ENCODE peak calls at places on chromosomes 12 and 14, in four cellular contexts. One of them, this sample, is unnamed.
A peak's percentile ranks its signal among the peaks of the same experiment; 100 is the strongest.

GRCh38 chr14:102778616-102779351 is 1.5 kb downstream of the TRAF3 start:
- DNase-seq in lung: no peak
- DNase-seq in right lobe of liver: no peak
- DNase-seq in cardiac muscle cell: no peak
- DNase-seq in this sample: no peak

GRCh38 chr12:2335109-2335508 is 282.3 kb downstream of the CACNA1C start:
- DNase-seq in cardiac muscle cell: no peak
- DNase-seq in right lobe of liver: no peak
- DNase-seq in lung: no peak
- DNase-seq in this sample: no peak

GRCh38 chr12:14281539-14281938 is 83.9 kb upstream of the ATF7IP start:
- DNase-seq in lung: no peak
- DNase-seq in right lobe of liver: no peak
- DNase-seq in cardiac muscle cell: no peak
- DNase-seq in this sample: no peak

GRCh38 chr14:78005325-78005724 is 164.8 kb upstream of the NRXN3 start:
- DNase-seq in cardiac muscle cell: peak; percentile 58
- DNase-seq in right lobe of liver: no peak
- DNase-seq in lung: no peak
- DNase-seq in this sample: no peak

GRCh38 chr12:4025420-4026358 is 152.5 kb upstream of the PARP11 start:
- DNase-seq in cardiac muscle cell: no peak
- DNase-seq in right lobe of liver: peak; percentile 31
- DNase-seq in lung: no peak
- DNase-seq in this sample: no peak

GRCh38 chr12:79848321-79848720 is 86.6 kb downstream of the PPP1R12A start:
- DNase-seq in right lobe of liver: no peak
- DNase-seq in cardiac muscle cell: peak; percentile 50
- DNase-seq in lung: no peak
- DNase-seq in this sample: no peak

GRCh38 chr12:6917491-6918231 is 3.3 kb downstream of the ENO2 start:
- DNase-seq in lung: no peak
- DNase-seq in cardiac muscle cell: peak; percentile 62
- DNase-seq in right lobe of liver: no peak
- DNase-seq in this sample: peak; percentile 39

GRCh38 chr12:807041-807717 is 54.8 kb downstream of the WNK1 start:
- DNase-seq in cardiac muscle cell: no peak
- DNase-seq in right lobe of liver: no peak
- DNase-seq in lung: no peak
- DNase-seq in this sample: no peak

GRCh38 chr12:4579305-4580097 is 17.5 kb downstream of the DYRK4 start:
- DNase-seq in right lobe of liver: no peak
- DNase-seq in lung: no peak
- DNase-seq in cardiac muscle cell: peak; percentile 22
- DNase-seq in this sample: no peak

GRCh38 chr12:113862570-113863454 is 103.3 kb downstream of the RBM19 start:
- DNase-seq in lung: no peak
- DNase-seq in cardiac muscle cell: peak; percentile 88
- DNase-seq in right lobe of liver: no peak
- DNase-seq in this sample: no peak

GRCh38 chr14:59377485-59377884 is 87.7 kb downstream of the GPR135 start:
- DNase-seq in cardiac muscle cell: peak; percentile 42
- DNase-seq in lung: no peak
- DNase-seq in right lobe of liver: no peak
- DNase-seq in this sample: no peak

GRCh38 chr12:2250797-2251196 is 198.0 kb downstream of the CACNA1C start:
- DNase-seq in right lobe of liver: no peak
- DNase-seq in cardiac muscle cell: no peak
- DNase-seq in lung: no peak
- DNase-seq in this sample: no peak

GRCh38 chr14:22822017-22822618 is 6.9 kb upstream of the SLC7A7 start:
- DNase-seq in right lobe of liver: no peak
- DNase-seq in cardiac muscle cell: no peak
- DNase-seq in lung: no peak
- DNase-seq in this sample: peak; percentile 32

GRCh38 chr12:57609781-57610552 is 1.3 kb upstream of the ARHGEF25 start:
- DNase-seq in cardiac muscle cell: no peak
- DNase-seq in right lobe of liver: no peak
- DNase-seq in lung: no peak
- DNase-seq in this sample: no peak

GRCh38 chr12:131049002-131049401 is 95.3 kb downstream of the ADGRD1 start:
- DNase-seq in lung: no peak
- DNase-seq in right lobe of liver: no peak
- DNase-seq in cardiac muscle cell: no peak
- DNase-seq in this sample: no peak

GRCh38 chr14:67694791-67695393 is 672 bp downstream of the RDH11 start:
- DNase-seq in cardiac muscle cell: peak; percentile 87
- DNase-seq in lung: peak; percentile 70
- DNase-seq in right lobe of liver: peak; percentile 89
- DNase-seq in this sample: peak; percentile 82

GRCh38 chr14:23443881-23444280 is 8.4 kb upstream of the MYH7 start:
- DNase-seq in right lobe of liver: no peak
- DNase-seq in lung: no peak
- DNase-seq in cardiac muscle cell: no peak
- DNase-seq in this sample: no peak

GRCh38 chr14:96538663-96539317 is 36.6 kb downstream of the PAPOLA start:
- DNase-seq in right lobe of liver: no peak
- DNase-seq in lung: no peak
- DNase-seq in cardiac muscle cell: no peak
- DNase-seq in this sample: no peak

GRCh38 chr12:82838827-82839226 is 152.1 kb downstream of the TMTC2 start:
- DNase-seq in right lobe of liver: no peak
- DNase-seq in lung: no peak
- DNase-seq in cardiac muscle cell: no peak
- DNase-seq in this sample: no peak

GRCh38 chr12:53696655-53697321 is 20.9 kb upstream of the ATP5MC2 start:
- DNase-seq in cardiac muscle cell: no peak
- DNase-seq in lung: no peak
- DNase-seq in right lobe of liver: no peak
- DNase-seq in this sample: no peak

GRCh38 chr12:119457251-119457650 is 122.7 kb downstream of the CCDC60 start:
- DNase-seq in right lobe of liver: no peak
- DNase-seq in cardiac muscle cell: no peak
- DNase-seq in lung: no peak
- DNase-seq in this sample: no peak

GRCh38 chr12:85280138-85280983 is at the start of gene ALX1:
- DNase-seq in cardiac muscle cell: peak; percentile 17
- DNase-seq in right lobe of liver: peak; percentile 20
- DNase-seq in lung: no peak
- DNase-seq in this sample: peak; percentile 66

GRCh38 chr12:54684636-54685630 is 36.8 kb upstream of the DCD start:
- DNase-seq in lung: no peak
- DNase-seq in cardiac muscle cell: no peak
- DNase-seq in right lobe of liver: peak; percentile 52
- DNase-seq in this sample: peak; percentile 30

DNA sequence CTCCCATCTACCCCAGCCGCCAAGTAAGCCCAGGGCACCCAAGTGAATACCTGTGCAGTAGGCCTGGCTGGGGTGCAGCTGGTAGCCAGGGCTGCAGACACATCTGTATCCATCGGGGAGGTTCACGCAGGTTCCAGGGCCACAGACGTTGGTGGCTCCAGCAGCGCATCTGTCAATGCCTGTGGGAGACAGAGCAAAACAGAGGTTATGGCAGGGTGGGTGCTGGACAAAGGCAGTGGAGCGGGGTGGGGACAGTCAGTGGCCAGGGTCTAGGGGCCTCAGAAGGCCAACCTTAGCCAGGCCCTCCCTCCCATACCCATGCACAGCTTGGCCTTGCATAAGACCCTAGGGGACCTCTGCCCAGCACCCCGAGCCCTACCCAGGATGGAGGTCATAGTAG is 29.2 kb downstream of the ISCA2 start:
- DNase-seq in lung: no peak
- DNase-seq in right lobe of liver: no peak
- DNase-seq in cardiac muscle cell: no peak
- DNase-seq in this sample: no peak
- H3K27ac ChIP-seq in lung: no peak overlapping the region
- H3K27ac ChIP-seq in right lobe of liver: no peak overlapping the region
- H3K27ac ChIP-seq in cardiac muscle cell: no peak overlapping the region
- H3K27ac ChIP-seq in this sample: no peak overlapping the region

GRCh38 chr12:51847830-51848727 is at the start of gene FIGNL2:
- DNase-seq in lung: no peak
- DNase-seq in cardiac muscle cell: peak; percentile 27
- DNase-seq in right lobe of liver: peak; percentile 73
- DNase-seq in this sample: no peak
- H3K27me3 ChIP-seq in lung: no peaks in the 10 kb centered on the region
- H3K27me3 ChIP-seq in cardiac muscle cell: no peaks in the 10 kb centered on the region
- H3K27me3 ChIP-seq in right lobe of liver: peaks cover 10% of the 10 kb centered on the region
- H3K27me3 ChIP-seq in this sample: peaks cover 16% of the 10 kb centered on the region

GRCh38 chr12:124852911-124853441 is 10.7 kb downstream of the SCARB1 start:
- DNase-seq in right lobe of liver: no peak
- DNase-seq in lung: no peak
- DNase-seq in cardiac muscle cell: no peak
- DNase-seq in this sample: no peak

GRCh38 chr12:124849382-124849781 is 14.3 kb downstream of the SCARB1 start:
- DNase-seq in right lobe of liver: no peak
- DNase-seq in lung: no peak
- DNase-seq in cardiac muscle cell: no peak
- DNase-seq in this sample: no peak

GRCh38 chr12:124848621-124849380 is 14.9 kb downstream of the SCARB1 start:
- DNase-seq in lung: no peak
- DNase-seq in cardiac muscle cell: no peak
- DNase-seq in right lobe of liver: no peak
- DNase-seq in this sample: no peak

GRCh38 chr12:124852329-124852831 is 11.3 kb downstream of the SCARB1 start:
- DNase-seq in cardiac muscle cell: peak; percentile 61
- DNase-seq in right lobe of liver: peak; percentile 85
- DNase-seq in lung: peak; percentile 59
- DNase-seq in this sample: no peak

GRCh38 chr12:124851344-124851743 is 12.3 kb downstream of the SCARB1 start:
- DNase-seq in lung: no peak
- DNase-seq in right lobe of liver: no peak
- DNase-seq in cardiac muscle cell: no peak
- DNase-seq in this sample: no peak
- H3K27ac ChIP-seq in lung: no peak overlapping the region
- H3K27ac ChIP-seq in right lobe of liver: peak overlapping the region; percentile 81
- H3K27ac ChIP-seq in cardiac muscle cell: no peak overlapping the region
- H3K27ac ChIP-seq in this sample: no peak overlapping the region

DNA sequence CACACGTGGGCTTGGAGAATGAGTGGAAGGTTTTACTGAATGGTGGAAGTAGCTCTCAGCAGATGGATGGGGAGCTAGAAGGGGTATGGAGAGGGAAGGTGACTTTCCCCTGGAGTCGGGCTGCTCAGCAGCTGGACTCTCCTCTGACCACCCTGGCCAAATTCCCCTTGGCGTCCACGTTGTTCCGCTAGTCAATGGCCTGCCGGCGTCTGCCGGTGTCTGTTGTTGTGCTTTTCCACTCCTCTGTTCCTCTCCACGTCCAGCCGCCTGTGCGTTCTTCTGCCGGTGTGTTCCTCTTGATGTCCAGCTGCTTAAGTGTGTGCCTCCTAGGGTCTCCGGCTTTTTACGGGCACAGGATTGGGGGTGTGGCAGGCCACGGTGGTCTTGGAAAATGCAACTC is 203.5 kb downstream of the MYRFL start:
- DNase-seq in lung: no peak
- DNase-seq in right lobe of liver: no peak
- DNase-seq in cardiac muscle cell: no peak
- DNase-seq in this sample: no peak
- H3K27me3 ChIP-seq in lung: no peaks in the 10 kb centered on the region
- H3K27me3 ChIP-seq in right lobe of liver: no peaks in the 10 kb centered on the region
- H3K27me3 ChIP-seq in cardiac muscle cell: no peaks in the 10 kb centered on the region
- H3K27me3 ChIP-seq in this sample: no peaks in the 10 kb centered on the region